ENCODE peak calls at places on chromosomes 2 and 18, in five cellular contexts. B, U, O, H and L are unnamed samples.

GRCh38 chr2:232955856-232956255 is 57.2 kb downstream of the NGEF start:
- DNase-seq in B (no peak), O (no peak), H (no peak), U (no peak), L (peak; percentile 21)

GRCh38 chr2:221572821-221573429 is 821 bp upstream of the EPHA4 start:
- DNase-seq in U (peak; percentile 14), H (peak; percentile 55), B (peak; percentile 24), O (no peak), L (no peak)

GRCh38 chr2:107591541-107591940 is 235.2 kb upstream of the RGPD4 start:
- DNase-seq in O (no peak), U (no peak), H (no peak), B (no peak), L (no peak)

GRCh38 chr2:66432801-66433694 is 1.9 kb upstream of the MEIS1 start:
- DNase-seq in O (peak; percentile 95), U (no peak), H (peak; percentile 93), B (no peak), L (no peak)

GRCh38 chr2:55718165-55719008 is 24.7 kb upstream of the PNPT1 start:
- DNase-seq in O (peak; percentile 21), B (no peak), H (peak; percentile 42), U (peak; percentile 5), L (no peak)

GRCh38 chr2:95063401-95063958 is 38.0 kb downstream of the MAL start:
- DNase-seq in H (no peak), U (no peak), B (no peak), O (no peak), L (no peak)

GRCh38 chr2:121309801-121310200 is 24.8 kb upstream of the TFCP2L1 start:
- DNase-seq in H (no peak), U (peak; percentile 15), O (no peak), B (no peak), L (no peak)

GRCh38 chr2:196170681-196171247 is 614 bp downstream of the STK17B start:
- DNase-seq in H (peak; percentile 29), B (no peak), O (no peak), U (no peak), L (peak; percentile 17)

GRCh38 chr18:37779220-37779619 is 213.6 kb upstream of the CELF4 start:
- DNase-seq in U (no peak), H (no peak), B (no peak), O (no peak), L (no peak)

GRCh38 chr2:203744091-203744490 is 37.7 kb downstream of the CD28 start:
- DNase-seq in O (no peak), B (no peak), U (no peak), H (no peak), L (no peak)

GRCh38 chr18:38940863-38941531 is 1375.4 kb upstream of the CELF4 start:
- DNase-seq in U (peak; percentile 69), O (peak; percentile 54), H (no peak), B (peak; percentile 9), L (peak; percentile 82)

GRCh38 chr2:46368416-46368815 is 71.2 kb downstream of the EPAS1 start:
- DNase-seq in U (no peak), B (no peak), O (no peak), H (no peak), L (no peak)

GRCh38 chr2:84492571-84492970 is 23.7 kb upstream of the DNAH6 start:
- DNase-seq in H (no peak), B (no peak), O (no peak), U (no peak), L (no peak)

GRCh38 chr2:239465017-239466001 is 64.5 kb upstream of the HDAC4 start:
- DNase-seq in U (no peak), H (peak; percentile 23), B (no peak), O (no peak), L (no peak)

GRCh38 chr2:54859416-54859815 is 136.0 kb downstream of the EML6 start:
- DNase-seq in O (no peak), H (no peak), B (no peak), U (no peak), L (no peak)

GRCh38 chr2:152278536-152278935 is 56.4 kb upstream of the FMNL2 start:
- DNase-seq in U (no peak), O (no peak), B (no peak), H (no peak), L (no peak)

GRCh38 chr2:37775908-37776250 is 104.4 kb upstream of the CDC42EP3 start:
- DNase-seq in O (peak; percentile 58), U (no peak), H (no peak), B (no peak), L (no peak)

GRCh38 chr2:216195565-216195978 is 86.4 kb downstream of the XRCC5 start:
- DNase-seq in O (peak; percentile 77), B (no peak), U (no peak), H (no peak), L (no peak)

GRCh38 chr2:215830313-215830712 is 183.0 kb downstream of the MREG start:
- DNase-seq in O (no peak), U (no peak), H (no peak), B (no peak), L (no peak)

GRCh38 chr18:58010265-58010664 is 33.8 kb upstream of the NEDD4L start:
- DNase-seq in O (no peak), U (no peak), B (no peak), H (no peak), L (no peak)

GRCh38 chr2:37892436-37893114 is 32.5 kb upstream of the RMDN2 start:
- DNase-seq in H (no peak), U (no peak), B (no peak), O (no peak), L (peak; percentile 63)

GRCh38 chr2:233448565-233448964 is 94.3 kb downstream of the DGKD start:
- DNase-seq in U (no peak), H (no peak), B (no peak), O (no peak), L (no peak)

GRCh38 chr18:77067315-77068061 is 65.1 kb downstream of the MBP start:
- DNase-seq in O (peak; percentile 89), U (peak; percentile 75), B (peak; percentile 30), H (no peak), L (peak; percentile 60)

GRCh38 chr2:240912878-240913809 is 7.0 kb downstream of the CROCC2 start:
- DNase-seq in B (no peak), U (no peak), O (no peak), H (no peak), L (no peak)

GRCh38 chr2:30232027-30232800 is 880 bp downstream of the LBH start:
- DNase-seq in B (peak; percentile 56), H (peak; percentile 85), O (no peak), U (peak; percentile 72), L (peak; percentile 69)

GRCh38 chr2:170495896-170496295 is 219.2 kb upstream of the SP5 start:
- DNase-seq in U (no peak), O (no peak), B (no peak), H (no peak), L (no peak)

GRCh38 chr2:226489765-226490164 is 309.9 kb downstream of the IRS1 start:
- DNase-seq in O (peak; percentile 84), B (no peak), H (no peak), U (no peak), L (no peak)